ENCODE peak calls at places on chromosome 15, in ten cellular contexts. U is posterior cingulate gyrus, W is iris pigment epithelial cell, I is suprapubic skin, G is GM12892, Y is iPS-NIHi11, F is choroid plexus epithelial cell, A is mucosa of gallbladder, O is NB4, C is pancreas. P is an unnamed sample.

GRCh38 chr15:40923551-40923950 is 5.6 kb upstream of the DLL4 start:
- DNase-seq in G (no peak), W (no peak), U (no peak), A (no peak), O (no peak), F (no peak), C (no peak), I (no peak), Y (no peak), P (no peak)

GRCh38 chr15:48924528-48925393 is 39.0 kb downstream of the SHC4 start:
- DNase-seq in I (no peak), G (no peak), W (no peak), A (no peak), Y (no peak), O (no peak), C (no peak), U (no peak), F (peak), P (no peak)

GRCh38 chr15:84654689-84655453 is 788 bp upstream of the WDR73 start:
- DNase-seq in I (peak), F (peak), G (no peak), C (peak), O (peak), W (peak), U (peak), Y (peak), A (peak), P (peak)

GRCh38 chr15:77419050-77419835 is 661 bp downstream of the PEAK1 start:
- DNase-seq in W (peak), I (peak), O (peak), F (peak), A (peak), C (peak), U (no peak), Y (peak), G (peak), P (peak)

GRCh38 chr15:56725386-56725785 is 7.9 kb downstream of the ZNF280D start:
- DNase-seq in C (no peak), O (peak), Y (no peak), W (no peak), I (no peak), U (no peak), F (no peak), A (no peak), G (no peak), P (no peak)

GRCh38 chr15:75650908-75651809 is 3.4 kb downstream of the SNX33 start:
- DNase-seq in I (no peak), G (no peak), Y (no peak), C (peak), O (peak), W (peak), U (no peak), F (no peak), A (no peak), P (no peak)

GRCh38 chr15:70049701-70050445 is 47.8 kb downstream of the TLE3 start:
- DNase-seq in U (no peak), Y (no peak), W (no peak), A (no peak), F (no peak), O (no peak), I (peak), G (no peak), C (no peak), P (no peak)

GRCh38 chr15:39499701-39500100 is 81.2 kb upstream of the THBS1 start:
- DNase-seq in O (no peak), C (no peak), F (no peak), W (peak), I (no peak), Y (no peak), A (no peak), G (no peak), U (no peak), P (no peak)

GRCh38 chr15:70802629-70803028 is 39.3 kb upstream of the UACA start:
- DNase-seq in I (no peak), W (peak), Y (no peak), U (no peak), O (no peak), A (no peak), C (no peak), F (peak), G (no peak), P (no peak)

GRCh38 chr15:36844453-36845094 is 255.8 kb downstream of the MEIS2 start:
- DNase-seq in A (peak), I (no peak), C (no peak), W (peak), Y (no peak), U (no peak), G (no peak), O (no peak), F (peak), P (peak)

GRCh38 chr15:25985179-25985578 is 122.1 kb upstream of the ATP10A start:
- DNase-seq in O (no peak), F (no peak), W (no peak), Y (no peak), C (no peak), A (no peak), U (no peak), G (no peak), I (no peak), P (no peak)

GRCh38 chr15:71125831-71126453 is 10.7 kb downstream of the THSD4 start:
- DNase-seq in A (no peak), C (no peak), G (no peak), I (no peak), W (no peak), U (no peak), O (no peak), F (peak), Y (peak), P (peak)

GRCh38 chr15:36970522-36970921 is 129.8 kb downstream of the MEIS2 start:
- DNase-seq in F (no peak), W (no peak), U (no peak), Y (no peak), C (no peak), A (no peak), O (no peak), I (no peak), G (no peak), P (no peak)

GRCh38 chr15:32683906-32684584 is 33.8 kb upstream of the GREM1 start:
- DNase-seq in G (no peak), W (peak), I (no peak), O (peak), C (no peak), U (no peak), Y (no peak), F (peak), A (no peak), P (no peak)

GRCh38 chr15:100330629-100331215 is 11.1 kb downstream of the ADAMTS17 start:
- DNase-seq in A (no peak), U (no peak), F (no peak), W (no peak), O (peak), Y (no peak), I (no peak), G (no peak), C (no peak), P (no peak)

P was measured in GM23338.